ENCODE peak calls at places on chromosomes 4 and X, in four cellular contexts. D, H, Z and C are unnamed samples.

GRCh38 chr4:83011779-83012630 is 1.4 kb upstream of the LIN54 start:
- DNase-seq in D (peak; percentile 70), H (peak; percentile 51), Z (peak; percentile 34), C (peak; percentile 42)

GRCh38 chrX:38435130-38435529 is 82.7 kb downstream of the OTC start:
- DNase-seq in D (no peak), H (no peak), Z (no peak), C (no peak)

GRCh38 chr4:94806376-94806775 is 48.6 kb downstream of the BMPR1B start:
- DNase-seq in D (no peak), H (no peak), Z (no peak), C (no peak)

GRCh38 chr4:37767546-37767945 is 58.9 kb upstream of the PGM2 start:
- DNase-seq in D (peak; percentile 32), H (peak; percentile 53), Z (no peak), C (peak; percentile 6)

GRCh38 chr4:67765401-67765800 is 11.2 kb upstream of the GNRHR start:
- DNase-seq in D (peak; percentile 41), H (no peak), Z (no peak), C (no peak)

GRCh38 chr4:41880840-41881831 is 54.1 kb upstream of the TMEM33 start:
- DNase-seq in D (peak; percentile 26), H (no peak), Z (peak; percentile 41), C (no peak)

GRCh38 chr4:80070880-80071620 is 2.0 kb downstream of the ANTXR2 start:
- DNase-seq in D (peak; percentile 52), H (no peak), Z (no peak), C (no peak)

GRCh38 chrX:80747832-80748231 is 61.8 kb downstream of the BRWD3 start:
- DNase-seq in D (peak; percentile 25), H (no peak), Z (no peak), C (no peak)

GRCh38 chr4:129998436-129999150 is 902.6 kb downstream of the C4orf33 start:
- DNase-seq in D (no peak), H (no peak), Z (no peak), C (no peak)

GRCh38 chr4:10083861-10084641 is 32.5 kb downstream of the WDR1 start:
- DNase-seq in D (no peak), H (no peak), Z (no peak), C (no peak)
- H3K27ac ChIP-seq in D (no peak overlapping the region), H (no peak overlapping the region), Z (no peak overlapping the region), C (peak overlapping the region; percentile 26)

GRCh38 chrX:21374994-21375794 is 976 bp downstream of the CNKSR2 start:
- DNase-seq in D (no peak), H (no peak), Z (peak; percentile 31), C (no peak)
- H3K27ac ChIP-seq in D (no peak overlapping the region), H (no peak overlapping the region), Z (no peak overlapping the region), C (no peak overlapping the region)

GRCh38 chrX:67612231-67612630 is 68.4 kb downstream of the AR start:
- DNase-seq in D (peak; percentile 27), H (no peak), Z (no peak), C (no peak)
- H3K27ac ChIP-seq in D (peak overlapping the region; percentile 12), H (no peak overlapping the region), Z (no peak overlapping the region), C (no peak overlapping the region)

GRCh38 chrX:47540754-47541538 is 20.1 kb upstream of the ARAF start:
- DNase-seq in D (peak; percentile 92), H (no peak), Z (peak; percentile 86), C (peak; percentile 70)
- H3K27ac ChIP-seq in D (peak overlapping the region; percentile 70), H (no peak overlapping the region), Z (no peak overlapping the region), C (peak overlapping the region; percentile 73)

GRCh38 chr4:1684756-1685603 is 867 bp upstream of the FAM53A start:
- DNase-seq in D (no peak), H (no peak), Z (no peak), C (no peak)

GRCh38 chr4:1685604-1686150 is 1.6 kb upstream of the FAM53A start:
- DNase-seq in D (no peak), H (no peak), Z (no peak), C (no peak)

GRCh38 chr4:1683903-1684755 is at the start of gene FAM53A:
- DNase-seq in D (peak; percentile 93), H (peak; percentile 96), Z (peak; percentile 93), C (peak; percentile 85)

GRCh38 chr4:1682860-1683259 is 1.3 kb downstream of the FAM53A start:
- DNase-seq in D (no peak), H (no peak), Z (no peak), C (no peak)

DNA sequence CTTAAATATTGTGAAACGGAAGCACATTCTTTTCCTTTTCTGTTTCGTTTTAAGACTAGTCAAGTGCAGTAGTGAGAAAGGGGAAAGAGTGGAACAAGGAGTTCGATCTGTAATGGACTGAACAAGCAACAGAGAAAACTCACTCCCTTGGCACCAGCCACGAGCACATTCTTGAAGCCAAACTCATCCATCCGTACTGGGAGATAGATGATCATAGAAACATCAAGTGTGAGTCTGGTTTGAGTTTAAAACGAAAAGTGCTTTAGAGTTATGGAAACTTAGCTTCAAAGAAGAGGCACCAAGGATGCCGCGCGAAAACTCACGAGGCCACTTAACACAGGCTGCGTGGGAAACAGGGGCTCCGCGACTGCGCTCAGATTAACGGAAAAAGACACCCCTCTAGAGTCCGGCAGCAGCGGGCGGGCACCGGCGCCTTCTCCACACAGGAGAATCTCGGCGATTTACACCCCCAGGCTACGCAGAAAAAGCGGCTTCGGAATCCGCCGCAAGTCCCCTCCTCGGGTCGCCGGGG is 676 bp downstream of the FAM53A start:
- DNase-seq in D (peak; percentile 91), H (no peak), Z (peak; percentile 45), C (no peak)
- H3K27ac ChIP-seq in D (peak overlapping the region; percentile 84), H (no peak overlapping the region), Z (no peak overlapping the region), C (peak overlapping the region; percentile 70)

GRCh38 chrX:31228909-31229308 is 157.1 kb upstream of the FTHL17 start:
- DNase-seq in D (no peak), H (no peak), Z (no peak), C (no peak)
- H3K27ac ChIP-seq in D (peak overlapping the region; percentile 75), H (no peak overlapping the region), Z (no peak overlapping the region), C (no peak overlapping the region)